ENCODE peak calls at places on chromosomes 1 and 21, in seven cellular contexts. G is Panc1, B is HCT116, K is GM23338, Q is GM12878, V is A549, T is HL-60. E is an unnamed sample.

GRCh38 chr1:70314706-70315304 is 39.7 kb downstream of the ANKRD13C start:
- DNase-seq in T (no peak), V (no peak), G (no peak), B (no peak), K (peak), Q (no peak), E (peak)

GRCh38 chr1:25549273-25550154 is 6.1 kb downstream of the LDLRAP1 start:
- DNase-seq in B (peak), K (no peak), Q (peak), T (peak), V (no peak), G (no peak), E (no peak)

GRCh38 chr1:232865118-232865931 is 60.1 kb downstream of the MAP10 start:
- DNase-seq in Q (no peak), V (no peak), G (no peak), K (no peak), T (no peak), B (no peak), E (no peak)

GRCh38 chr1:49435291-49435690 is 588.5 kb downstream of the AGBL4 start:
- DNase-seq in V (no peak), T (no peak), B (no peak), K (no peak), Q (no peak), G (no peak), E (no peak)

GRCh38 chr1:117930484-117930883 is 945 bp downstream of the WDR3 start:
- DNase-seq in V (peak), B (no peak), K (peak), Q (no peak), G (no peak), T (no peak), E (peak)

GRCh38 chr1:157292809-157293564 is 154.8 kb upstream of the ETV3 start:
- DNase-seq in T (no peak), Q (no peak), V (no peak), G (no peak), K (no peak), B (no peak), E (no peak)

GRCh38 chr1:71046891-71047634 is 553 bp downstream of the PTGER3 start:
- DNase-seq in G (no peak), K (peak), B (no peak), V (no peak), T (no peak), Q (no peak), E (peak)

GRCh38 chr1:50742523-50742922 is 217.5 kb downstream of the FAF1 start:
- DNase-seq in T (no peak), Q (no peak), V (no peak), K (no peak), B (no peak), G (no peak), E (no peak)

GRCh38 chr1:184299076-184299790 is 87.6 kb upstream of the C1orf21 start:
- DNase-seq in K (no peak), B (no peak), G (no peak), Q (no peak), T (no peak), V (no peak), E (peak)

GRCh38 chr1:9996624-9997582 is at the start of gene RBP7:
- DNase-seq in K (peak), Q (no peak), V (peak), G (no peak), B (no peak), T (peak), E (peak)

GRCh38 chr1:9825101-9826074 is 1.6 kb upstream of the CLSTN1 start:
- DNase-seq in Q (peak), B (peak), T (peak), V (peak), G (peak), K (peak), E (no peak)

GRCh38 chr1:230140221-230141001 is 73.4 kb downstream of the GALNT2 start:
- DNase-seq in G (no peak), T (no peak), Q (no peak), B (no peak), V (no peak), K (peak), E (no peak)

GRCh38 chr1:20449736-20450311 is 36.2 kb downstream of the CAMK2N1 start:
- DNase-seq in V (no peak), B (no peak), K (no peak), Q (no peak), T (no peak), G (no peak), E (no peak)

GRCh38 chr1:44605904-44606615 is 68.2 kb downstream of the TMEM53 start:
- DNase-seq in V (no peak), B (no peak), Q (no peak), K (no peak), T (no peak), G (no peak), E (no peak)

GRCh38 chr1:65069186-65069585 is 78.8 kb upstream of the AK4 start:
- DNase-seq in T (peak), K (no peak), V (no peak), Q (no peak), G (no peak), B (no peak), E (no peak)

GRCh38 chr1:183275322-183275721 is 89.3 kb downstream of the LAMC2 start:
- DNase-seq in T (no peak), G (no peak), B (no peak), K (no peak), Q (no peak), V (no peak), E (no peak)

GRCh38 chr1:199684686-199685273 is 342.7 kb upstream of the NR5A2 start:
- DNase-seq in G (peak), Q (peak), V (peak), B (peak), T (peak), K (peak), E (peak)

GRCh38 chr1:156865865-156866678 is 5.4 kb downstream of the NTRK1 start:
- DNase-seq in B (no peak), T (peak), K (no peak), G (no peak), Q (no peak), V (no peak), E (no peak)

GRCh38 chr1:244154528-244154881 is 103.4 kb downstream of the ZBTB18 start:
- DNase-seq in Q (no peak), G (no peak), K (no peak), V (no peak), T (no peak), B (no peak), E (no peak)

GRCh38 chr21:41482321-41482720 is 25.6 kb downstream of the TMPRSS2 start:
- DNase-seq in B (no peak), K (no peak), G (no peak), V (no peak), Q (no peak), T (no peak), E (no peak)

GRCh38 chr1:63773815-63774616 is at the start of gene ROR1:
- DNase-seq in K (peak), G (peak), T (peak), B (peak), V (peak), Q (no peak), E (peak)

GRCh38 chr1:205488074-205488723 is 16.3 kb upstream of the CDK18 start:
- DNase-seq in G (no peak), Q (no peak), B (peak), T (peak), K (peak), V (peak), E (peak)

GRCh38 chr1:15848143-15848928 is 829 bp downstream of the SPEN start:
- DNase-seq in G (no peak), T (peak), B (no peak), Q (no peak), K (peak), V (no peak), E (peak)

GRCh38 chr1:18970762-18971161 is 14.3 kb upstream of the IFFO2 start:
- DNase-seq in T (no peak), K (no peak), V (no peak), Q (no peak), B (no peak), G (no peak), E (no peak)

GRCh38 chr1:36366091-36366661 is 19.5 kb downstream of the STK40 start:
- DNase-seq in G (no peak), K (peak), V (no peak), B (no peak), T (peak), Q (no peak), E (peak)

GRCh38 chr1:48817505-48818114 is 40.9 kb upstream of the BEND5 start:
- DNase-seq in G (peak), T (peak), V (peak), Q (no peak), K (peak), B (peak), E (peak)

GRCh38 chr1:235329139-235329808 is 904 bp downstream of the GGPS1 start:
- DNase-seq in G (peak), K (peak), Q (peak), B (no peak), V (no peak), T (no peak), E (peak)

GRCh38 chr21:14900058-14900457 is 164.7 kb downstream of the NRIP1 start:
- DNase-seq in T (no peak), B (no peak), Q (no peak), G (no peak), K (peak), V (no peak), E (no peak)

GRCh38 chr1:233359431-233359830 is 31.9 kb downstream of the MAP3K21 start:
- DNase-seq in Q (no peak), V (peak), B (no peak), K (no peak), T (no peak), G (no peak), E (no peak)

GRCh38 chr1:51644533-51645197 is 27.8 kb downstream of the OSBPL9 start:
- DNase-seq in V (peak), G (no peak), K (no peak), Q (no peak), T (no peak), B (peak), E (no peak)

GRCh38 chr1:177488722-177489121 is 318.0 kb downstream of the BRINP2 start:
- DNase-seq in K (no peak), G (no peak), T (no peak), B (no peak), Q (no peak), V (no peak), E (peak)

GRCh38 chr1:52203935-52204625 is 62.2 kb downstream of the ZFYVE9 start:
- DNase-seq in T (no peak), Q (no peak), B (no peak), G (no peak), V (no peak), K (no peak), E (no peak)

GRCh38 chr21:33443174-33443573 is 36.6 kb downstream of the TMEM50B start:
- DNase-seq in Q (no peak), T (no peak), B (no peak), G (no peak), V (no peak), K (no peak), E (no peak)

GRCh38 chr21:33441489-33442477 is 38.0 kb downstream of the TMEM50B start:
- DNase-seq in T (no peak), V (peak), Q (peak), B (no peak), G (no peak), K (no peak), E (no peak)

GRCh38 chr21:33449650-33450049 is 30.1 kb downstream of the TMEM50B start:
- DNase-seq in V (no peak), B (no peak), K (no peak), T (no peak), G (no peak), Q (no peak), E (no peak)

GRCh38 chr21:33444499-33444898 is 35.3 kb downstream of the TMEM50B start:
- DNase-seq in G (no peak), T (no peak), Q (no peak), K (no peak), V (no peak), B (no peak), E (no peak)
- TF ChIP-seq REST in G (no peak), T (no peak), Q (no peak), K (no peak), V (no peak), B (no peak), E (no peak)

DNA sequence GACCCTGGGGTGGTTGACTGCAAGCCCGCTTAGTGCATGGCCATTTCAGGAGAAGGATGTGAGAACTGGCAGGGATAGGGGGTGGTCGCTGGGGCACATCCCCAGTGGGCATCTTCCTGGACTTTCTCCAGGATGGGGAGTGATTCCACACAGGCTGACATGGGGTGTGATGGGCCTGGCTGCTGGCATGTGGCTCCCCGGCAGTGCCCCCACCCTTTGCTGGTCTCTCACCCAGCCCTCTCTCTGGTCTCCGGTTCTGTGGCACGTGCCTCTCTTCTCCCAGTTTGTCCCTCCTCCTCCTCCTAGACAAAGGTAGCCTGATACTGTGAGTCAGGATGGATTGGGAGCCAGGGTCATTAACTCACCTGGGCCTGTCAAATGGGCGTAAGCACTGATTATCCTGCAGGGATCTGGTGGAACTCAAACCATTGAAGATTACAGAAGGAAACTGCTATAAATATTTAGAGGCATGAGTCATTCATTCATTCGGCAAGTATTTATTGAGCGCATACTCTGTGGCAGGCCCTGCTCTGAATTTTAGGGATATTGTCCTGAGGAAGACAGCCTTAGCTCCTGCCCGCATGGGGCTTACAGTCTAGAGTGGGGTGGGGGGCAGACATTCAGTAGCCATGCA is 23.6 kb upstream of the EPS8L3 start:
- DNase-seq in V (no peak), G (no peak), B (peak), Q (no peak), T (no peak), K (no peak), E (peak)
- TF ChIP-seq REST in V (no peak), G (no peak), B (no peak), Q (no peak), T (no peak), K (no peak), E (no peak)

DNA sequence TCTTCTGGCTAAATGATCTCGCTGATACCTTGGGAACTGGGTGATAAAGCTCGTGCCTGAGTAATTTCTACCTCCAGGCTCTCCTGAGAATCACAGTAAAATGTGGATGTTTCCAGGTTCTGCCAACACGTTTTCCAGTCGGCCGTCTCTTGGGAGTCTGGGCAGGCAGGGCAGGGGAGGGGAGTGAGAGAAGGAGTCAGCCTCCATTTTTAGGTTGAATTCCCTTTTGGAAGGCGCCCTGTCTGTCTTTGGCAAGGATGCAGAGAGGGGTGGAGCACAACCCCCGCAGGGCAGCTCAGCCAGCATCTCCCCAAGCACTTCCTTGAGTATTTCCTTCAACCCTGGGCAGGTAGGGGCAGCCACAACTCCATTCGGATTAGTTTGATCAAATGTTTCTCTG is 15.5 kb upstream of the ACTRT2 start:
- DNase-seq in V (no peak), K (no peak), G (no peak), B (no peak), T (no peak), Q (no peak), E (no peak)
- TF ChIP-seq REST in V (no peak), K (no peak), G (no peak), B (no peak), T (no peak), Q (no peak), E (no peak)

DNA sequence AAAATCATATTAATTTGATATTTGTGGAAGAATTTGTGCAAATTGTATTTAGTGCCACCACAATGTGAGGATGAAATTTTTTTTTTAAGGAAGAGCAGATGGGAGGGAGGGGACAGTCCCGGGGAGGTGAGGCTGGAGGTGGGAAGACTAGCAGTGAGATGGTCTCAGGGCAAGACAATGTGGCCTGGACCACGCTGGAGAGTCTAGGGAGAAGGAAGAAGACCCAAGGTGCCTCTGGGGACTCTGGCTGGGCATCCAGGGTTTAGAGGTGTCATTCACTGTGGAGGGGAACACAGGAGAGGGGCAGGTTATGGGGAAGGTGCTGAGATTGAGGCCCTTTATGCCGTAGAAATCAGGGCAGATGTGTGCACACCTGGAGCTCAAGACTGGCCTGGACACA is 10.3 kb upstream of the THEMIS2 start:
- DNase-seq in V (no peak), Q (no peak), K (no peak), G (no peak), B (no peak), T (no peak), E (no peak)
- TF ChIP-seq REST in V (no peak), Q (no peak), K (no peak), G (no peak), B (no peak), T (no peak), E (no peak)

GRCh38 chr1:11524465-11525150 is 45.7 kb downstream of the DISP3 start:
- DNase-seq in Q (no peak), T (no peak), G (no peak), B (no peak), V (no peak), K (no peak), E (no peak)

GRCh38 chr1:11525516-11525915 is 46.6 kb downstream of the DISP3 start:
- DNase-seq in T (no peak), K (no peak), V (no peak), Q (no peak), B (no peak), G (no peak), E (no peak)

GRCh38 chr1:11523746-11524464 is 45.0 kb downstream of the DISP3 start:
- DNase-seq in Q (no peak), K (no peak), T (no peak), V (no peak), B (no peak), G (no peak), E (no peak)

GRCh38 chr1:11526071-11526895 is 47.3 kb downstream of the DISP3 start:
- DNase-seq in B (no peak), V (no peak), T (no peak), K (no peak), G (no peak), Q (no peak), E (no peak)

DNA sequence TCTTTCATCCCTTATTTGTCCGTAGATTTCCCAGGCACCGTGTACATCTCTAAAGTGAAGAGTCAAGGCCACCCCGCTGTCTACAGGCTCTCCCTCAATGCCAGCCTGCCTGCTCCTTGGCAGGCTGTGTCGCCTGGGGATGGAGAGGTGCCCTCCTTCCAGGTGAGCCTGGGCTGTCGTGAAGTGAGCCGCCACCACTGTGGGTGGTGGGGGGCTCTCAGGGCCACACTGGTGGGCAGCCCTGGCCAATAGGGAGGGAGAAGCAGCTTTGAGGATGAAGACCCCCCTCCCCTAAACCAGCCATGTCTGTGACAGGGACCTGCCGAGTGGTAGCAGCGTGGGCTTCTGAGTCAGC is 46.2 kb downstream of the DISP3 start:
- DNase-seq in V (no peak), K (no peak), T (no peak), B (no peak), G (no peak), Q (no peak), E (no peak)
- TF ChIP-seq REST in V (no peak), K (no peak), T (no peak), B (no peak), G (no peak), Q (no peak), E (no peak)